ENCODE peak calls at places on chromosomes 6 and 20, in nine cellular contexts. Z, V, B, I, O, Q, R, G and W are unnamed samples.

GRCh38 chr20:62980970-62981369 is 25.8 kb downstream of the BHLHE23 start:
- DNase-seq in V (no peak), Q (no peak), O (no peak), Z (peak), B (no peak), G (no peak), I (no peak), R (no peak), W (no peak)

GRCh38 chr6:88663801-88664200 is 299.6 kb downstream of the RNGTT start:
- DNase-seq in V (no peak), G (no peak), I (no peak), O (no peak), Q (no peak), R (no peak), B (no peak), Z (no peak), W (no peak)

GRCh38 chr20:3209946-3210317 is 634 bp downstream of the ITPA start:
- DNase-seq in G (no peak), Z (peak), O (no peak), Q (no peak), R (no peak), V (no peak), I (no peak), B (no peak), W (no peak)

GRCh38 chr6:14118444-14118843 is 872 bp downstream of the CD83 start:
- DNase-seq in Q (no peak), I (no peak), O (no peak), G (no peak), R (no peak), Z (no peak), V (no peak), B (no peak), W (no peak)

GRCh38 chr6:84766796-84767590 is 2.6 kb upstream of the TBX18 start:
- DNase-seq in R (no peak), G (no peak), B (no peak), Z (no peak), Q (no peak), I (no peak), V (no peak), O (peak), W (no peak)

GRCh38 chr20:6696001-6696400 is 71.5 kb upstream of the BMP2 start:
- DNase-seq in R (no peak), Z (no peak), O (no peak), B (no peak), G (no peak), Q (no peak), I (no peak), V (no peak), W (no peak)

GRCh38 chr6:108760158-108761050 is 87.8 kb upstream of the ARMC2 start:
- DNase-seq in V (no peak), O (peak), Z (no peak), I (no peak), G (peak), R (no peak), B (no peak), Q (no peak), W (no peak)

GRCh38 chr6:46972521-46972920 is 50.8 kb upstream of the ADGRF5 start:
- DNase-seq in B (no peak), Z (no peak), G (no peak), R (no peak), Q (no peak), O (no peak), I (no peak), V (no peak), W (no peak)

GRCh38 chr6:74871757-74872156 is 334.1 kb downstream of the COL12A1 start:
- DNase-seq in Z (no peak), R (no peak), V (no peak), G (peak), Q (no peak), I (no peak), B (no peak), O (no peak), W (no peak)

GRCh38 chr6:74940211-74940610 is 265.6 kb downstream of the COL12A1 start:
- DNase-seq in R (no peak), O (no peak), B (no peak), Q (no peak), I (no peak), G (no peak), V (no peak), Z (no peak), W (no peak)

GRCh38 chr6:169828176-169828575 is 76.8 kb downstream of the ERMARD start:
- DNase-seq in V (no peak), B (no peak), O (no peak), R (no peak), G (no peak), I (no peak), Q (no peak), Z (no peak), W (no peak)

GRCh38 chr6:30902709-30903108 is 5.3 kb upstream of the GTF2H4 start:
- DNase-seq in V (no peak), B (no peak), Q (no peak), I (no peak), R (no peak), Z (no peak), O (no peak), G (no peak), W (no peak)